ENCODE peak calls at places on chromosome 6, in nine cellular contexts. U is breast epithelium; P is NAMALWA; N is kidney epithelial cell; K is IMR-90; E is ecto neural progenitor cell; M is lower lobe of right lung; W is effector CD4-positive, alpha-beta T cell; S is activated CD8-positive, alpha-beta T cell treated with anti-CD3 and anti-CD28 coated beads for 36 hours. G is an unnamed sample.
A peak's percentile ranks its signal among the peaks of the same experiment; 100 is the strongest.

GRCh38 chr6:107154131-107154906 is 39.0 kb upstream of the BEND3 start:
- DNase-seq in W (no peak), E (peak; percentile 52), P (no peak), U (no peak), K (no peak), M (peak; percentile 59), N (no peak), S (no peak), G (peak; percentile 33)

GRCh38 chr6:129448965-129449364 is 261.0 kb downstream of the ARHGAP18 start:
- DNase-seq in K (no peak), W (no peak), P (no peak), M (no peak), E (no peak), U (no peak), S (no peak), N (no peak), G (no peak)

GRCh38 chr6:71197267-71197666 is 91.3 kb upstream of the OGFRL1 start:
- DNase-seq in N (no peak), S (no peak), E (no peak), W (no peak), M (no peak), K (peak; percentile 49), U (no peak), P (no peak), G (no peak)

GRCh38 chr6:34696739-34697543 is at the start of gene ILRUN:
- DNase-seq in N (peak; percentile 50), U (peak; percentile 94), M (peak; percentile 97), P (peak; percentile 97), K (peak; percentile 92), E (peak; percentile 98), S (peak; percentile 97), W (peak; percentile 95), G (peak; percentile 86)

GRCh38 chr6:42224222-42225042 is 6.8 kb upstream of the MRPS10 start:
- DNase-seq in K (peak; percentile 97), W (no peak), U (no peak), S (peak; percentile 14), E (no peak), M (no peak), P (peak; percentile 29), N (peak; percentile 88), G (peak; percentile 48)

GRCh38 chr6:26743157-26743821 is 83.7 kb upstream of the ZNF322 start:
- DNase-seq in U (no peak), N (no peak), M (no peak), W (no peak), K (peak; percentile 78), E (peak; percentile 72), P (no peak), S (no peak), G (no peak)

GRCh38 chr6:145752638-145753037 is 17.3 kb upstream of the EPM2A start:
- DNase-seq in E (no peak), S (no peak), N (no peak), U (no peak), P (no peak), K (no peak), M (no peak), W (no peak), G (no peak)

GRCh38 chr6:84150680-84151079 is 76.8 kb downstream of the CEP162 start:
- DNase-seq in W (no peak), N (peak; percentile 1), U (no peak), P (no peak), M (no peak), E (no peak), K (peak; percentile 88), S (peak; percentile 9), G (no peak)

GRCh38 chr6:115602471-115602870 is 458.2 kb downstream of the FRK start:
- DNase-seq in M (no peak), S (no peak), U (no peak), W (no peak), E (no peak), N (no peak), K (no peak), P (no peak), G (no peak)

GRCh38 chr6:9766240-9766915 is 648.5 kb downstream of the TFAP2A start:
- DNase-seq in N (peak; percentile 44), K (peak; percentile 86), W (no peak), E (no peak), P (no peak), U (no peak), M (no peak), S (no peak), G (no peak)

GRCh38 chr6:75424610-75425548 is 68.7 kb downstream of the FILIP1 start:
- DNase-seq in W (no peak), S (peak; percentile 19), U (no peak), P (no peak), E (no peak), K (peak; percentile 43), N (no peak), M (no peak), G (no peak)

GRCh38 chr6:163338671-163339405 is 75.7 kb upstream of the QKI start:
- DNase-seq in E (peak; percentile 64), K (peak; percentile 56), U (no peak), W (no peak), N (no peak), S (no peak), M (no peak), P (no peak), G (no peak)

GRCh38 chr6:156268849-156269248 is 508.3 kb upstream of the ARID1B start:
- DNase-seq in K (no peak), E (no peak), W (no peak), S (no peak), P (no peak), M (no peak), U (no peak), N (no peak), G (no peak)

GRCh38 chr6:32405656-32406055 is 1.3 kb downstream of the BTNL2 start:
- DNase-seq in S (no peak), K (no peak), W (no peak), U (no peak), E (no peak), N (no peak), P (no peak), M (no peak), G (no peak)

GRCh38 chr6:67200626-67201403 is 1434.3 kb upstream of the ADGRB3 start:
- DNase-seq in E (no peak), S (no peak), K (no peak), P (no peak), U (no peak), M (no peak), N (no peak), W (no peak), G (no peak)

GRCh38 chr6:16466778-16467177 is 228.4 kb downstream of the GMPR start:
- DNase-seq in E (no peak), N (no peak), M (no peak), W (no peak), P (no peak), U (no peak), K (no peak), S (no peak), G (no peak)

GRCh38 chr6:21808551-21809181 is 215.1 kb downstream of the SOX4 start:
- DNase-seq in P (no peak), E (no peak), M (no peak), K (no peak), U (no peak), N (no peak), W (no peak), S (no peak), G (no peak)

GRCh38 chr6:90025418-90026089 is 131.3 kb downstream of the GJA10 start:
- DNase-seq in K (peak; percentile 97), W (no peak), P (no peak), U (no peak), S (peak; percentile 75), N (peak; percentile 65), M (no peak), E (no peak), G (no peak)

GRCh38 chr6:169800116-169800667 is 48.8 kb downstream of the ERMARD start:
- DNase-seq in M (no peak), S (no peak), W (no peak), K (no peak), E (peak; percentile 38), N (no peak), P (no peak), U (no peak), G (peak; percentile 36)

G was measured in HepG2.